ENCODE peak calls at places on chromosomes 1 and 21, in seven cellular contexts. F is osteoblast; N is PC-3; Q is suprapubic skin; P is CD4-positive, alpha-beta memory T cell; E is fibroblast of lung; O is colonic mucosa. D is an unnamed sample.

GRCh38 chr1:160949881-160950280 is 4.7 kb downstream of the ITLN2 start:
- DNase-seq in F (no peak), N (peak; percentile 86), Q (no peak), P (no peak), E (no peak), O (no peak), D (no peak)

GRCh38 chr1:90952906-90953305 is 68.9 kb downstream of the ZNF644 start:
- DNase-seq in F (no peak), N (no peak), Q (no peak), P (no peak), E (no peak), O (no peak), D (no peak)

GRCh38 chr1:148162363-148162762 is 10.3 kb upstream of the NBPF11 start:
- DNase-seq in F (no peak), N (no peak), Q (no peak), P (no peak), E (no peak), O (no peak), D (no peak)

GRCh38 chr1:61358770-61359455 is 276.6 kb downstream of the NFIA start:
- DNase-seq in F (peak; percentile 34), N (peak; percentile 70), Q (no peak), P (no peak), E (no peak), O (no peak), D (no peak)

GRCh38 chr1:25733271-25733670 is 66.7 kb upstream of the SELENON start:
- DNase-seq in F (peak; percentile 42), N (no peak), Q (no peak), P (no peak), E (no peak), O (no peak), D (no peak)

GRCh38 chr1:234517087-234517802 is 38.3 kb upstream of the TARBP1 start:
- DNase-seq in F (no peak), N (no peak), Q (no peak), P (no peak), E (no peak), O (no peak), D (no peak)

GRCh38 chr1:243842978-243843490 is 7.0 kb downstream of the AKT3 start:
- DNase-seq in F (peak; percentile 84), N (peak; percentile 82), Q (no peak), P (peak; percentile 20), E (peak; percentile 85), O (no peak), D (no peak)

GRCh38 chr21:44431300-44431699 is 24.0 kb upstream of the LRRC3 start:
- DNase-seq in F (no peak), N (no peak), Q (peak; percentile 52), P (no peak), E (no peak), O (no peak), D (no peak)

GRCh38 chr1:150561830-150562367 is 12.7 kb downstream of the ADAMTSL4 start:
- DNase-seq in F (peak; percentile 96), N (peak; percentile 91), Q (peak; percentile 97), P (peak; percentile 79), E (peak; percentile 95), O (peak; percentile 96), D (peak; percentile 99)

GRCh38 chr1:154411525-154411924 is 6.4 kb downstream of the IL6R start:
- DNase-seq in F (no peak), N (no peak), Q (no peak), P (no peak), E (no peak), O (no peak), D (no peak)

GRCh38 chr1:156426015-156426414 is 57.0 kb downstream of the RHBG start:
- DNase-seq in F (no peak), N (no peak), Q (no peak), P (no peak), E (no peak), O (no peak), D (no peak)

GRCh38 chr1:91736146-91736998 is 149.6 kb downstream of the TGFBR3 start:
- DNase-seq in F (no peak), N (no peak), Q (no peak), P (no peak), E (peak; percentile 58), O (no peak), D (no peak)

GRCh38 chr1:66747500-66747899 is 4.8 kb upstream of the DYNLT5 start:
- DNase-seq in F (no peak), N (no peak), Q (no peak), P (no peak), E (peak; percentile 40), O (no peak), D (no peak)

GRCh38 chr1:220528049-220528678 is at the start of gene MARK1:
- DNase-seq in F (peak; percentile 90), N (peak; percentile 47), Q (peak; percentile 85), P (no peak), E (peak; percentile 49), O (peak; percentile 47), D (peak; percentile 86)

GRCh38 chr1:204566583-204566955 is 50.4 kb downstream of the MDM4 start:
- DNase-seq in F (no peak), N (no peak), Q (no peak), P (no peak), E (no peak), O (no peak), D (no peak)

GRCh38 chr21:41480086-41480690 is 27.8 kb downstream of the TMPRSS2 start:
- DNase-seq in F (no peak), N (no peak), Q (no peak), P (no peak), E (no peak), O (peak; percentile 71), D (no peak)

GRCh38 chr1:222068937-222069336 is 327.0 kb upstream of the DUSP10 start:
- DNase-seq in F (no peak), N (peak; percentile 53), Q (no peak), P (no peak), E (peak; percentile 62), O (no peak), D (no peak)

GRCh38 chr1:116115476-116115875 is 4.3 kb downstream of the MAB21L3 start:
- DNase-seq in F (peak; percentile 82), N (peak; percentile 94), Q (no peak), P (no peak), E (peak; percentile 84), O (no peak), D (no peak)

GRCh38 chr21:44874240-44874496 is 678 bp upstream of the PTTG1IP start:
- DNase-seq in F (peak; percentile 67), N (no peak), Q (no peak), P (no peak), E (no peak), O (no peak), D (no peak)

GRCh38 chr1:207418336-207418735 is 35.8 kb upstream of the CR2 start:
- DNase-seq in F (no peak), N (no peak), Q (no peak), P (no peak), E (no peak), O (no peak), D (no peak)

GRCh38 chr1:207420109-207420508 is 34.0 kb upstream of the CR2 start:
- DNase-seq in F (no peak), N (no peak), Q (no peak), P (no peak), E (no peak), O (no peak), D (no peak)

GRCh38 chr1:207423560-207424292 is 30.4 kb upstream of the CR2 start:
- DNase-seq in F (no peak), N (peak; percentile 19), Q (no peak), P (no peak), E (no peak), O (no peak), D (no peak)

GRCh38 chr1:207424570-207425131 is 29.5 kb upstream of the CR2 start:
- DNase-seq in F (no peak), N (no peak), Q (no peak), P (no peak), E (no peak), O (no peak), D (peak; percentile 53)

GRCh38 chr1:207421078-207421477 is 33.0 kb upstream of the CR2 start:
- DNase-seq in F (no peak), N (no peak), Q (no peak), P (no peak), E (no peak), O (no peak), D (no peak)
- H3K27ac ChIP-seq in F (no peak overlapping the region), N (no peak overlapping the region), Q (no peak overlapping the region), P (no peak overlapping the region), E (no peak overlapping the region), O (no peak overlapping the region), D (no peak overlapping the region)

DNA sequence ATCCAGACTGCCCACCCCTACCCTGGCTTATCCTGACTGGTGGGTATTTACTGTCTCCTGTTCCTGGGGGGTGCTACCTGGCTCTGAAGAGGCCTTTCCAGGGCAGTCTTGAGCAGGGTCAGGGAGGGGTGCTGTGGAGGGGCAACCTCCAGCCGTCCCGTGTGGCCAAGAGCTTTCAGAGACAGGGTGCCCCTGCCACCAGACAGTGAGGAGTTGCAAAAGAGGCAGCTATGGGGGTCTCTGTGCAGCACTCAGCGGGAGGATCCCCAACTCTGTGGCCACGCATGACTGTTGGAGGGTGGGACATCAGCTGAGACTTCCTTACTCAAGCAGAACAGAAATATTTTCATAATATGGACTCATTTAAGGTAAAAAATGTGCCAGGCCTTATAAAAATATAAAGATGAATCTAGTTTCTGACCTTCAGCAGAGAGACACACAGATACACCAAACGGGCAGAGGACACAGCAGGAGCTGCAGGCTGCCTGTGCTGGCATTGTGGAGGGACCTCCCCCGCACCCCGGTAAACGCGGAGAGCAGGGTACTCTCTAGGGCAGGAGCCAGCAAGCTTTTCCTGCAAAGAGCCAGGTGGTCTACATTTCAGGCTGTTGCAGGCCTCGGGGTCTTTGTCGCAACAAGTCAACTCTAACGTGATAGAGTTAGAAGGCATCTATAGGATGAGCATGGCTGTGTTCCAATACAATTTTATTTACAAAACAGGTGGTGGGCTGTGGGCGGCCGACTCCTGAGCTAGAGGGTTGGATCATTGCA is 252.6 kb downstream of the RHOU start:
- DNase-seq in F (peak; percentile 49), N (no peak), Q (no peak), P (no peak), E (no peak), O (no peak), D (no peak)
- H3K4me1 ChIP-seq in F (no peaks in the 10 kb centered on the region), N (no peaks in the 10 kb centered on the region), Q (peaks cover 19% of the 10 kb centered on the region), P (no peaks in the 10 kb centered on the region), E (no peaks in the 10 kb centered on the region), O (no peaks in the 10 kb centered on the region), D (peaks cover 16% of the 10 kb centered on the region)

GRCh38 chr21:36247316-36247715 is 72.7 kb upstream of the MORC3 start:
- DNase-seq in F (peak; percentile 85), N (no peak), Q (no peak), P (no peak), E (peak; percentile 67), O (no peak), D (no peak)
- H3K4me3 ChIP-seq in F (no peak overlapping the region), N (no peak overlapping the region), Q (no peak overlapping the region), P (no peak overlapping the region), E (no peak overlapping the region), O (no peak overlapping the region), D (no peak overlapping the region)

DNA sequence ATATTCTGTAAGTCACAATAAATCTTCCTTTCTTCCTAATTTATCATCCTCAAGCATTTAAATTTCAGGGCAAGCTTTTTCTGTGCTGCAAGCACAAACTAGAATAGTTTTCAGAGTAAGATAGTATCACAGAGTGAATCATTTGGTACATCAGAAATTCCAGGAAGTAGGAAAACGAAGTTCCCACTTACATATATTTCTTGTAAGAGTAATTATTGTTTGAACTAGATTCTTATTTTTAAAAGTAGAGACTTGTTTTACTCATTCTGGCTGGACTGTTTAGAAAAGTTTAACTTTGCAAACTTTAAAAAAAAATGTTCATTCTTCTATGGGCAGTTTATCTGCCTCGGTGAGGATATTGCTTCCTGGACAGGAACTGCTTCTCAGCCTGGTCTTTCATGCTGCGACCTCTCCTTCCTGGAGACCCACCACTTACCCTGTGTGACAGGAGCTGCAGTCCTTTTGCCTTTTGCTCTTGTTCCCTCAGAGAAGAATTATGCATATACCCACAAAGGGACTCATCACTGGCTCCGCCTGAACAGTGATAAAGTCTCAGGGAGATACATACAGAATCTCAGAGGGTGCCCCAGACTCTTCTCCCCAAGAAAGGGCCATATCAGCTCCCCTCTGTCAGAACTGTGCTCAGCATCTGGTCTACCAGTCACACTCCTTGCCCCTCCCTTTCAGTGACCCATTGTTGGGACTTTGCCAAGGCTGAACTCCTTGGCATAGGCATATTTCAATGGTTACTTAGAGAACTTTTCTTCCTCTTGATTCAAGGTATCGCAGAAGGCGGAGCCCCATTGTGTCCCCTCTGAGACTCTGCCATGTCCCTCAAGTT is 102.7 kb upstream of the CD55 start:
- DNase-seq in F (peak; percentile 41), N (peak; percentile 68), Q (no peak), P (no peak), E (peak; percentile 1), O (no peak), D (no peak)
- H3K27ac ChIP-seq in F (no peak overlapping the region), N (no peak overlapping the region), Q (peak overlapping the region; percentile 45), P (no peak overlapping the region), E (no peak overlapping the region), O (no peak overlapping the region), D (no peak overlapping the region)